ENCODE peak calls at places on chromosomes 4 and X, in four cellular contexts. One of them, this sample, is unnamed.
A peak's percentile ranks its signal among the peaks of the same experiment; 100 is the strongest.

GRCh38 chr4:30847958-30848357 is 127.8 kb downstream of the PCDH7 start:
- DNase-seq in esophagus squamous epithelium: no peak
- DNase-seq in HFF-Myc: no peak
- DNase-seq in progenitor cell of endocrine pancreas: no peak
- DNase-seq in this sample: no peak

GRCh38 chr4:2291705-2292651 is 30.1 kb upstream of the MXD4 start:
- DNase-seq in HFF-Myc: no peak
- DNase-seq in progenitor cell of endocrine pancreas: no peak
- DNase-seq in esophagus squamous epithelium: no peak
- DNase-seq in this sample: peak; percentile 81

GRCh38 chr4:106315476-106315967 is 487 bp downstream of the TBCK start:
- DNase-seq in progenitor cell of endocrine pancreas: no peak
- DNase-seq in esophagus squamous epithelium: peak; percentile 5
- DNase-seq in HFF-Myc: no peak
- DNase-seq in this sample: no peak

GRCh38 chr4:39348371-39349265 is 17.5 kb downstream of the RFC1 start:
- DNase-seq in progenitor cell of endocrine pancreas: no peak
- DNase-seq in esophagus squamous epithelium: no peak
- DNase-seq in HFF-Myc: no peak
- DNase-seq in this sample: no peak

GRCh38 chr4:27003602-27004238 is 143.1 kb downstream of the STIM2 start:
- DNase-seq in HFF-Myc: peak; percentile 56
- DNase-seq in esophagus squamous epithelium: no peak
- DNase-seq in progenitor cell of endocrine pancreas: no peak
- DNase-seq in this sample: no peak

GRCh38 chr4:8181119-8181518 is 18.0 kb upstream of the SH3TC1 start:
- DNase-seq in esophagus squamous epithelium: no peak
- DNase-seq in progenitor cell of endocrine pancreas: no peak
- DNase-seq in HFF-Myc: no peak
- DNase-seq in this sample: no peak

GRCh38 chrX:7372843-7373525 is 225.0 kb upstream of the PUDP start:
- DNase-seq in esophagus squamous epithelium: no peak
- DNase-seq in progenitor cell of endocrine pancreas: no peak
- DNase-seq in HFF-Myc: peak; percentile 36
- DNase-seq in this sample: no peak

GRCh38 chr4:150974750-150975149 is 40.3 kb downstream of the LRBA start:
- DNase-seq in HFF-Myc: no peak
- DNase-seq in progenitor cell of endocrine pancreas: no peak
- DNase-seq in esophagus squamous epithelium: no peak
- DNase-seq in this sample: no peak

GRCh38 chr4:24067781-24068193 is 177.9 kb upstream of the PPARGC1A start:
- DNase-seq in HFF-Myc: peak; percentile 67
- DNase-seq in progenitor cell of endocrine pancreas: no peak
- DNase-seq in esophagus squamous epithelium: no peak
- DNase-seq in this sample: no peak

GRCh38 chrX:7412840-7413239 is 264.9 kb upstream of the PUDP start:
- DNase-seq in progenitor cell of endocrine pancreas: no peak
- DNase-seq in HFF-Myc: no peak
- DNase-seq in esophagus squamous epithelium: no peak
- DNase-seq in this sample: no peak

GRCh38 chr4:125262079-125262478 is 52.7 kb upstream of the FAT4 start:
- DNase-seq in progenitor cell of endocrine pancreas: no peak
- DNase-seq in esophagus squamous epithelium: no peak
- DNase-seq in HFF-Myc: no peak
- DNase-seq in this sample: no peak

GRCh38 chr4:83561381-83561780 is 25.5 kb downstream of the GPAT3 start:
- DNase-seq in HFF-Myc: no peak
- DNase-seq in esophagus squamous epithelium: no peak
- DNase-seq in progenitor cell of endocrine pancreas: no peak
- DNase-seq in this sample: no peak

GRCh38 chr4:27910227-27910626 is 1049.6 kb downstream of the STIM2 start:
- DNase-seq in esophagus squamous epithelium: no peak
- DNase-seq in HFF-Myc: no peak
- DNase-seq in progenitor cell of endocrine pancreas: no peak
- DNase-seq in this sample: no peak

GRCh38 chrX:2654436-2655340 is 36.4 kb upstream of the CD99 start:
- DNase-seq in esophagus squamous epithelium: no peak
- DNase-seq in progenitor cell of endocrine pancreas: no peak
- DNase-seq in HFF-Myc: no peak
- DNase-seq in this sample: no peak

GRCh38 chr4:124806403-124806802 is 93.9 kb upstream of the ANKRD50 start:
- DNase-seq in esophagus squamous epithelium: no peak
- DNase-seq in HFF-Myc: peak; percentile 19
- DNase-seq in progenitor cell of endocrine pancreas: no peak
- DNase-seq in this sample: no peak

GRCh38 chr4:168511780-168512467 is 15.1 kb downstream of the PALLD start:
- DNase-seq in progenitor cell of endocrine pancreas: no peak
- DNase-seq in HFF-Myc: no peak
- DNase-seq in esophagus squamous epithelium: no peak
- DNase-seq in this sample: no peak

GRCh38 chr4:73674451-73674919 is 54.2 kb upstream of the RASSF6 start:
- DNase-seq in HFF-Myc: no peak
- DNase-seq in progenitor cell of endocrine pancreas: no peak
- DNase-seq in esophagus squamous epithelium: no peak
- DNase-seq in this sample: no peak

GRCh38 chr4:159496248-159496647 is 393.4 kb downstream of the RAPGEF2 start:
- DNase-seq in HFF-Myc: no peak
- DNase-seq in esophagus squamous epithelium: no peak
- DNase-seq in progenitor cell of endocrine pancreas: no peak
- DNase-seq in this sample: no peak

GRCh38 chr4:52780206-52780605 is 29.0 kb upstream of the ERVMER34-1 start:
- DNase-seq in progenitor cell of endocrine pancreas: no peak
- DNase-seq in esophagus squamous epithelium: no peak
- DNase-seq in HFF-Myc: peak; percentile 6
- DNase-seq in this sample: no peak

GRCh38 chr4:3702551-3703221 is 63.5 kb upstream of the ADRA2C start:
- DNase-seq in HFF-Myc: no peak
- DNase-seq in esophagus squamous epithelium: no peak
- DNase-seq in progenitor cell of endocrine pancreas: no peak
- DNase-seq in this sample: peak; percentile 86

GRCh38 chrX:154918060-154918483 is 31.9 kb downstream of the F8A1 start:
- DNase-seq in esophagus squamous epithelium: no peak
- DNase-seq in progenitor cell of endocrine pancreas: peak; percentile 14
- DNase-seq in HFF-Myc: peak; percentile 75
- DNase-seq in this sample: no peak

GRCh38 chr4:111475001-111475400 is 670.3 kb upstream of the FAM241A start:
- DNase-seq in HFF-Myc: no peak
- DNase-seq in esophagus squamous epithelium: no peak
- DNase-seq in progenitor cell of endocrine pancreas: peak; percentile 17
- DNase-seq in this sample: no peak

GRCh38 chrX:133698298-133698697 is 283.0 kb upstream of the GPC4 start:
- DNase-seq in progenitor cell of endocrine pancreas: no peak
- DNase-seq in esophagus squamous epithelium: no peak
- DNase-seq in HFF-Myc: no peak
- DNase-seq in this sample: no peak

GRCh38 chr4:52873861-52874343 is 11.8 kb downstream of the RASL11B start:
- DNase-seq in HFF-Myc: no peak
- DNase-seq in esophagus squamous epithelium: no peak
- DNase-seq in progenitor cell of endocrine pancreas: no peak
- DNase-seq in this sample: no peak

GRCh38 chr4:108119199-108119800 is 49.4 kb downstream of the LEF1 start:
- DNase-seq in HFF-Myc: no peak
- DNase-seq in progenitor cell of endocrine pancreas: no peak
- DNase-seq in esophagus squamous epithelium: no peak
- DNase-seq in this sample: no peak

DNA sequence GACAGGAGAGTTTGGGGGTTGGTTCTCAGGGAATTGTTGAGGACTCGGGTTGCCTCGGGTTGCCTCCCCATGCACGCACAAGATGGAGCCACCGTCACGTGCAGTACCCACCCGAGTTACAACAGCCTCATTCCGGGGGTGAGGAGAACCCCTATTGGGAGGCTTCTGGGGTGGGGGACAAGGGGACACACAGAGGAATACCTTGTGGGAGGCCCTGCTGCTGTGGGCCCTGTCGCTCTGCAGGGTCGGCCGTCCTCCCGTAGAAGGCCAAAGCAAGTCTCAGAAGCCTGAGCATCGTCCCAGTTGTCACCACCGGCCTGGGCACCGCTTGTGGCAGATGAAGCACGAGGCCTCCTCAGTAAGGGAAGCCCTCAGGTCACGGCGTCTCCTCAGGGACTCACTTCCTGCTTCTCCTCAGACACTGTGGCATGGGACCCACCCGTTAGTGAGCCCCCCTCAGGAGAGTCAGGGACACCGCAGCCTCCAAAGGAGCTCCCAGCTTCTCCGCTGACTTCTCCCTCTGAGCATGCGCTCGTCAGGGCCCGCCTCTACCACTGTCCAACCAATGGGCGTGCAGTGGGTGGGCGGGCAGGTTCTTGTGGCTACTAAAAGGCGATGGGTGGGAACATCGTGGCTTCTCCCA is at the start of gene CT55:
- DNase-seq in HFF-Myc: no peak
- DNase-seq in esophagus squamous epithelium: no peak
- DNase-seq in progenitor cell of endocrine pancreas: no peak
- DNase-seq in this sample: peak; percentile 76
- TF ChIP-seq CTCF in HFF-Myc: no peak
- TF ChIP-seq CTCF in esophagus squamous epithelium: no peak
- TF ChIP-seq CTCF in progenitor cell of endocrine pancreas: no peak
- TF ChIP-seq CTCF in this sample: no peak

DNA sequence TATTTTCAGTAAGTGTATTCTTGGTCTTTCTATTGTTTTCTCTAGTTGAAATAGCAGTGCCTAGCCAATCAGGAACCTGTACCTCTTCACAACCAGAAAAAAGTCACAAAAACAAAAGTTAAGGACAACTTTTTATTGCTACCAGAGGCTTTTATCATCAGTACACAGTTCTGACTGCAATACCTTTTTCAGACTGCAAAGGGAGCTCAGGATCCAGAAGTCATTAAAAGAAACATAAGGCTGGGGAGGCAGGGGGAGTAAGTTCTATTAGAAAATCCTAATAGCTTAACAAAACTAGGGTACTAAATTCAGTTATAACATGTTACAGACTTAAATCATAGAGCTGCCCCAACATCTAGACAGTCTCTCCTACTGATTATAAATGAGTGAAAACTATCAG is 28.8 kb downstream of the CCNI start:
- DNase-seq in progenitor cell of endocrine pancreas: no peak
- DNase-seq in HFF-Myc: no peak
- DNase-seq in esophagus squamous epithelium: no peak
- DNase-seq in this sample: no peak
- TF ChIP-seq CTCF in progenitor cell of endocrine pancreas: peak; percentile 44
- TF ChIP-seq CTCF in HFF-Myc: no peak
- TF ChIP-seq CTCF in esophagus squamous epithelium: peak; percentile 26
- TF ChIP-seq CTCF in this sample: peak; percentile 73

GRCh38 chr4:175561691-175562090 is 250.4 kb downstream of the GPM6A start:
- DNase-seq in HFF-Myc: no peak
- DNase-seq in progenitor cell of endocrine pancreas: no peak
- DNase-seq in esophagus squamous epithelium: no peak
- DNase-seq in this sample: no peak

GRCh38 chr4:175562111-175562510 is 250.0 kb downstream of the GPM6A start:
- DNase-seq in progenitor cell of endocrine pancreas: no peak
- DNase-seq in HFF-Myc: no peak
- DNase-seq in esophagus squamous epithelium: no peak
- DNase-seq in this sample: no peak

GRCh38 chr4:175562537-175562936 is 249.5 kb downstream of the GPM6A start:
- DNase-seq in HFF-Myc: no peak
- DNase-seq in esophagus squamous epithelium: no peak
- DNase-seq in progenitor cell of endocrine pancreas: no peak
- DNase-seq in this sample: no peak

GRCh38 chr4:175560628-175561027 is 251.4 kb downstream of the GPM6A start:
- DNase-seq in progenitor cell of endocrine pancreas: no peak
- DNase-seq in HFF-Myc: no peak
- DNase-seq in esophagus squamous epithelium: no peak
- DNase-seq in this sample: no peak
- TF ChIP-seq CTCF in progenitor cell of endocrine pancreas: no peak
- TF ChIP-seq CTCF in HFF-Myc: no peak
- TF ChIP-seq CTCF in esophagus squamous epithelium: no peak
- TF ChIP-seq CTCF in this sample: peak; percentile 82

GRCh38 chrX:76109654-76110053 is 63.2 kb upstream of the PBDC1 start:
- DNase-seq in progenitor cell of endocrine pancreas: no peak
- DNase-seq in HFF-Myc: no peak
- DNase-seq in esophagus squamous epithelium: no peak
- DNase-seq in this sample: no peak
- TF ChIP-seq CTCF in progenitor cell of endocrine pancreas: no peak
- TF ChIP-seq CTCF in HFF-Myc: no peak
- TF ChIP-seq CTCF in esophagus squamous epithelium: no peak
- TF ChIP-seq CTCF in this sample: peak; percentile 36

GRCh38 chr4:54337007-54337406 is 107.9 kb downstream of the PDGFRA start:
- DNase-seq in esophagus squamous epithelium: no peak
- DNase-seq in HFF-Myc: no peak
- DNase-seq in progenitor cell of endocrine pancreas: no peak
- DNase-seq in this sample: no peak
- TF ChIP-seq CTCF in esophagus squamous epithelium: no peak
- TF ChIP-seq CTCF in HFF-Myc: no peak
- TF ChIP-seq CTCF in progenitor cell of endocrine pancreas: no peak
- TF ChIP-seq CTCF in this sample: no peak

DNA sequence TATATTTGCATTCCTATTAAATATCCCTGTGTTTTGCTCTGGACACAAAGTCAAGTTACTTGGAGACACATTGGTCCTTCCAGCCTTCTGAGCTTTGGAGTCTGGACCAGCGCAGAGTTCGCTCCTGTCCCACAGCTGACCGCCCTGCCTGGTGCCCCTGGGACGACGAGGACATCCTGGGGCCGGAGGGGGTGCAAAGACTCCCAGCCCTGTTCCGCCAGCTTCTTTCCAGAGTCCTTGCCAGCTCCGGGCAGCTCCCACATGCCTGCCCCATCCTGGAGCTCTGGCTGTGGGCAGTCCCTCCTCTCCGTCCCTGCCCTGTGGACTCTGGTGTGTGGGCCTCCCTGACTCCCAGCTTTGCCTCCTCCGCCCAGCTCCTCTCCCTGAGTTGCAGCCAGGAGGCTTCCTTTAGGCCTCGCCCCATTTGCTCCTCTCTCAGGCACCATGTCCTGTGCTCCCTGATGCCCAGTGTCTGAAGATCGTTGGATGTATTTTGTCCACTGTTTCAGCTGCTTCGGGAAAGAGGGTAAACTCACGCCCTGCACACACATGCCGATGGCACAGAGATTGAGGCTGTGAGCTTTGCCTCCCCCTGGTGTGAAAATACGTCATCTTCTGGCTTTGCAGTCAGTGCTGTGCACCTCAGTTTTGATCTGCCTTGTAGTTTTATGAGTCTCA is 4.9 kb upstream of the PCGF3 start:
- DNase-seq in esophagus squamous epithelium: no peak
- DNase-seq in HFF-Myc: no peak
- DNase-seq in progenitor cell of endocrine pancreas: no peak
- DNase-seq in this sample: no peak
- TF ChIP-seq CTCF in esophagus squamous epithelium: no peak
- TF ChIP-seq CTCF in HFF-Myc: no peak
- TF ChIP-seq CTCF in progenitor cell of endocrine pancreas: peak; percentile 20
- TF ChIP-seq CTCF in this sample: peak; percentile 24

DNA sequence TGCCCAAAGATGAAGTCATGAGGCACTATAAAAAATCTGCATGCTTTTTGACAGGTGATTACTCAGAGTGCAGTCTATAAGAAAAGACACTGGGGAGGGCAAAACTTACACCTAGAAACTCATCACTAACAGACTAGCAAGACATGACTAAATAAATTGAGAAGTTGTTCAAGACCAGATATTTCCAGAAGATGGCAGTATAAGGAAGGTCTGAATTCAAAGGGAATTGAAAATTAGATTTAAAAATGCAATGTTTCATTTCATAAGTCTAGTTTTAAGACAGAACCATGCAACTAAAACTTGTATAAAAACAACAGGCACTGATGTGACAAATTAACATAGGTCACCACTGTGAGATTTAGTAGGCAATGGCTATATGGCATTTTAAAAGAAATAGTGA is 232.5 kb upstream of the POF1B start:
- DNase-seq in progenitor cell of endocrine pancreas: no peak
- DNase-seq in esophagus squamous epithelium: no peak
- DNase-seq in HFF-Myc: no peak
- DNase-seq in this sample: no peak
- TF ChIP-seq CTCF in progenitor cell of endocrine pancreas: peak; percentile 58
- TF ChIP-seq CTCF in esophagus squamous epithelium: peak; percentile 21
- TF ChIP-seq CTCF in HFF-Myc: no peak
- TF ChIP-seq CTCF in this sample: peak; percentile 83

GRCh38 chr4:98929341-98930267 is 671 bp upstream of the EIF4E start:
- DNase-seq in esophagus squamous epithelium: no peak
- DNase-seq in progenitor cell of endocrine pancreas: peak; percentile 15
- DNase-seq in HFF-Myc: peak; percentile 84
- DNase-seq in this sample: no peak
- TF ChIP-seq CTCF in esophagus squamous epithelium: no peak
- TF ChIP-seq CTCF in progenitor cell of endocrine pancreas: no peak
- TF ChIP-seq CTCF in HFF-Myc: no peak
- TF ChIP-seq CTCF in this sample: no peak

This sample was measured in chondrocyte.